ENCODE peak calls at places on chromosomes 7 and 10, in nine cellular contexts. B is aorta, M is T-helper 2 cell, X is heart right ventricle, K is dorsolateral prefrontal cortex, W is nephron progenitor cell, R is T-helper 1 cell, O is breast epithelium, E is amniotic epithelial cell. V is an unnamed sample.

GRCh38 chr10:94105226-94105625 is 111.5 kb downstream of the PLCE1 start:
- DNase-seq in B (no peak), M (no peak), X (no peak), K (no peak), W (no peak), R (no peak), O (no peak), E (no peak), V (no peak)

GRCh38 chr7:24907311-24907886 is 72.6 kb downstream of the OSBPL3 start:
- DNase-seq in B (no peak), M (no peak), X (no peak), K (no peak), W (no peak), R (no peak), O (no peak), E (peak), V (no peak)

GRCh38 chr7:81031996-81032395 is 113.1 kb upstream of the SEMA3C start:
- DNase-seq in B (no peak), M (no peak), X (no peak), K (no peak), W (no peak), R (no peak), O (no peak), E (no peak), V (no peak)

GRCh38 chr10:88693392-88694020 is 12.5 kb upstream of the LIPK start:
- DNase-seq in B (no peak), M (no peak), X (no peak), K (no peak), W (no peak), R (no peak), O (no peak), E (no peak), V (no peak)

GRCh38 chr7:194257-194995 is 2.1 kb downstream of the FAM20C start:
- DNase-seq in B (no peak), M (no peak), X (no peak), K (no peak), W (peak), R (no peak), O (no peak), E (peak), V (no peak)

GRCh38 chr7:114944742-114945625 is 23.1 kb downstream of the MDFIC start:
- DNase-seq in B (peak), M (no peak), X (peak), K (no peak), W (peak), R (no peak), O (no peak), E (peak), V (no peak)

GRCh38 chr7:137989590-137989989 is 12.3 kb downstream of the CREB3L2 start:
- DNase-seq in B (no peak), M (no peak), X (no peak), K (no peak), W (no peak), R (no peak), O (no peak), E (no peak), V (no peak)

GRCh38 chr7:33107136-33108066 is 1.8 kb downstream of the RP9 start:
- DNase-seq in B (no peak), M (no peak), X (no peak), K (no peak), W (peak), R (no peak), O (no peak), E (peak), V (no peak)

GRCh38 chr10:63703740-63704345 is 182.6 kb downstream of the REEP3 start:
- DNase-seq in B (no peak), M (no peak), X (no peak), K (no peak), W (no peak), R (no peak), O (no peak), E (no peak), V (no peak)

GRCh38 chr7:102874166-102874829 is 38.5 kb upstream of the LRRC17 start:
- DNase-seq in B (no peak), M (no peak), X (no peak), K (no peak), W (no peak), R (no peak), O (no peak), E (peak), V (no peak)

GRCh38 chr10:26743091-26743490 is 45.6 kb downstream of the PDSS1 start:
- DNase-seq in B (no peak), M (no peak), X (no peak), K (no peak), W (no peak), R (no peak), O (no peak), E (no peak), V (no peak)

GRCh38 chr7:137074386-137075030 is 206.1 kb downstream of the CHRM2 start:
- DNase-seq in B (no peak), M (no peak), X (no peak), K (no peak), W (no peak), R (no peak), O (no peak), E (peak), V (no peak)

GRCh38 chr7:142808802-142809583 is 38.2 kb downstream of the PRSS2 start:
- DNase-seq in B (peak), M (peak), X (no peak), K (no peak), W (no peak), R (peak), O (no peak), E (peak), V (no peak)

GRCh38 chr7:134532155-134533089 is 5.1 kb downstream of the AKR1B10 start:
- DNase-seq in B (no peak), M (no peak), X (no peak), K (no peak), W (no peak), R (no peak), O (no peak), E (peak), V (no peak)

GRCh38 chr10:80461208-80462183 is 7.4 kb downstream of the TSPAN14 start:
- DNase-seq in B (no peak), M (no peak), X (no peak), K (no peak), W (no peak), R (no peak), O (no peak), E (peak), V (no peak)

GRCh38 chr7:156529982-156530381 is 110.6 kb upstream of the RNF32 start:
- DNase-seq in B (no peak), M (no peak), X (no peak), K (no peak), W (no peak), R (no peak), O (no peak), E (no peak), V (no peak)

V was measured in caudate nucleus.